ENCODE peak calls at places on chromosome 14, in seven cellular contexts. X is activated gamma-delta T cell treated with Interleukin-2 at 50 U/mL for 16 hours; L is activated CD4-positive, CD25-positive, alpha-beta regulatory T cell treated with anti-CD3 and anti-CD28 coated beads, Interleukin-2, amount 50 U/mL, for 72 hours; N is NCI-H69; K is frontal cortex; T is neural crest cell; V is posterior vena cava. C is an unnamed sample.

GRCh38 chr14:90970167-90970600 is 90.3 kb downstream of the RPS6KA5 start:
- DNase-seq in X (no peak), L (no peak), N (no peak), K (no peak), T (no peak), V (no peak), C (no peak)

GRCh38 chr14:22524784-22525161 is 64.3 kb downstream of the DAD1 start:
- DNase-seq in X (no peak), L (no peak), N (no peak), K (no peak), T (no peak), V (no peak), C (no peak)

GRCh38 chr14:53409289-53409688 is 256.2 kb upstream of the DDHD1 start:
- DNase-seq in X (no peak), L (no peak), N (no peak), K (no peak), T (no peak), V (no peak), C (no peak)

GRCh38 chr14:59422069-59422881 is 42.9 kb downstream of the GPR135 start:
- DNase-seq in X (no peak), L (no peak), N (peak), K (no peak), T (no peak), V (no peak), C (no peak)

GRCh38 chr14:102279688-102280348 is 25.1 kb downstream of the MOK start:
- DNase-seq in X (no peak), L (no peak), N (no peak), K (no peak), T (no peak), V (no peak), C (no peak)

GRCh38 chr14:52992236-52992635 is 41.4 kb upstream of the FERMT2 start:
- DNase-seq in X (no peak), L (no peak), N (no peak), K (no peak), T (no peak), V (no peak), C (no peak)

GRCh38 chr14:74982661-74983060 is 20.1 kb upstream of the EIF2B2 start:
- DNase-seq in X (no peak), L (no peak), N (no peak), K (no peak), T (no peak), V (no peak), C (no peak)

GRCh38 chr14:85702937-85703336 is 173.0 kb downstream of the FLRT2 start:
- DNase-seq in X (no peak), L (no peak), N (no peak), K (no peak), T (no peak), V (no peak), C (no peak)

GRCh38 chr14:75370416-75371205 is 57.2 kb upstream of the JDP2 start:
- DNase-seq in X (no peak), L (no peak), N (no peak), K (no peak), T (no peak), V (no peak), C (no peak)

GRCh38 chr14:93234798-93235197 is 27.7 kb downstream of the UBR7 start:
- DNase-seq in X (no peak), L (no peak), N (peak), K (no peak), T (no peak), V (no peak), C (no peak)

C was measured in mesenteric fat pad.